ENCODE peak calls at places on chromosomes 2 and 18, in seven cellular contexts. X is WTC11; Z is CD4-positive, alpha-beta T cell; Q is esophagus muscularis mucosa; K is Peyer's patch; O is epithelial cell of esophagus; C is GM23338. N is an unnamed sample.
A peak's percentile ranks its signal among the peaks of the same experiment; 100 is the strongest.

GRCh38 chr2:5696741-5697521 is 4.7 kb downstream of the SOX11 start:
- DNase-seq in X (peak; percentile 42), Z (no peak), Q (peak; percentile 68), K (no peak), O (no peak), C (peak; percentile 72), N (no peak)

GRCh38 chr2:206229642-206230041 is 44.8 kb upstream of the ZDBF2 start:
- DNase-seq in X (no peak), Z (no peak), Q (no peak), K (no peak), O (no peak), C (no peak), N (no peak)

GRCh38 chr18:76451475-76452331 is 43.3 kb downstream of the ZNF516 start:
- DNase-seq in X (no peak), Z (no peak), Q (no peak), K (peak; percentile 45), O (no peak), C (peak; percentile 35), N (no peak)

GRCh38 chr18:42425025-42425424 is 470.0 kb downstream of the PIK3C3 start:
- DNase-seq in X (peak; percentile 16), Z (no peak), Q (no peak), K (no peak), O (no peak), C (peak; percentile 39), N (no peak)

GRCh38 chr2:241924069-241924908 is 54.8 kb downstream of the RTP5 start:
- DNase-seq in X (no peak), Z (no peak), Q (no peak), K (no peak), O (no peak), C (no peak), N (no peak)

GRCh38 chr2:62196278-62196901 is 475 bp downstream of the B3GNT2 start:
- DNase-seq in X (peak; percentile 69), Z (peak; percentile 64), Q (no peak), K (no peak), O (no peak), C (peak; percentile 66), N (peak; percentile 86)

GRCh38 chr2:226135861-226136548 is 663.6 kb downstream of the IRS1 start:
- DNase-seq in X (no peak), Z (no peak), Q (no peak), K (no peak), O (no peak), C (no peak), N (no peak)

GRCh38 chr2:173513117-173513516 is 158.4 kb downstream of the CDCA7 start:
- DNase-seq in X (no peak), Z (no peak), Q (peak; percentile 82), K (no peak), O (no peak), C (no peak), N (no peak)

GRCh38 chr2:43391877-43392214 is 165.4 kb upstream of the ZFP36L2 start:
- DNase-seq in X (no peak), Z (no peak), Q (no peak), K (no peak), O (no peak), C (no peak), N (no peak)

GRCh38 chr2:39730685-39731302 is 48.3 kb downstream of the THUMPD2 start:
- DNase-seq in X (no peak), Z (no peak), Q (no peak), K (no peak), O (peak; percentile 52), C (peak; percentile 75), N (no peak)

GRCh38 chr2:168639024-168639423 is 163.4 kb upstream of the NOSTRIN start:
- DNase-seq in X (no peak), Z (no peak), Q (no peak), K (no peak), O (peak; percentile 66), C (no peak), N (no peak)

GRCh38 chr2:200168641-200169265 is 137.7 kb upstream of the SPATS2L start:
- DNase-seq in X (peak; percentile 22), Z (no peak), Q (peak; percentile 53), K (no peak), O (no peak), C (peak; percentile 71), N (no peak)

GRCh38 chr2:123738643-123739042 is 286.4 kb upstream of the CNTNAP5 start:
- DNase-seq in X (no peak), Z (no peak), Q (no peak), K (no peak), O (peak; percentile 93), C (no peak), N (no peak)

GRCh38 chr2:186422226-186422625 is 63.8 kb upstream of the ZC3H15 start:
- DNase-seq in X (no peak), Z (no peak), Q (no peak), K (no peak), O (peak; percentile 97), C (no peak), N (no peak)

GRCh38 chr18:48942554-48943261 is 8.1 kb downstream of the SMAD7 start:
- DNase-seq in X (no peak), Z (no peak), Q (no peak), K (no peak), O (peak; percentile 92), C (no peak), N (peak; percentile 63)

GRCh38 chr2:241197947-241198346 is 9.5 kb downstream of the ANO7 start:
- DNase-seq in X (no peak), Z (no peak), Q (no peak), K (peak; percentile 48), O (no peak), C (no peak), N (no peak)

GRCh38 chr2:126886201-126886905 is 12.3 kb upstream of the TEX51 start:
- DNase-seq in X (peak; percentile 88), Z (no peak), Q (no peak), K (peak; percentile 77), O (peak; percentile 3), C (peak; percentile 91), N (peak; percentile 85)

GRCh38 chr18:58715540-58715939 is 44.3 kb downstream of the MALT1 start:
- DNase-seq in X (no peak), Z (no peak), Q (no peak), K (no peak), O (no peak), C (no peak), N (no peak)

GRCh38 chr2:235594041-235594440 is 100.2 kb downstream of the AGAP1 start:
- DNase-seq in X (no peak), Z (no peak), Q (no peak), K (no peak), O (peak; percentile 84), C (peak; percentile 91), N (no peak)

GRCh38 chr2:74423226-74424095 is 1.9 kb downstream of the WDR54 start:
- DNase-seq in X (no peak), Z (no peak), Q (no peak), K (no peak), O (no peak), C (no peak), N (no peak)

GRCh38 chr2:180907731-180908130 is 72.7 kb upstream of the UBE2E3 start:
- DNase-seq in X (no peak), Z (no peak), Q (no peak), K (no peak), O (peak; percentile 46), C (no peak), N (no peak)

GRCh38 chr2:177670791-177671528 is 278.4 kb downstream of the AGPS start:
- DNase-seq in X (no peak), Z (no peak), Q (no peak), K (no peak), O (no peak), C (peak; percentile 66), N (no peak)

GRCh38 chr2:177676636-177677035 is 284.1 kb downstream of the AGPS start:
- DNase-seq in X (no peak), Z (no peak), Q (no peak), K (no peak), O (no peak), C (no peak), N (no peak)

GRCh38 chr2:177675256-177676220 is 283.0 kb downstream of the AGPS start:
- DNase-seq in X (no peak), Z (no peak), Q (no peak), K (no peak), O (no peak), C (no peak), N (no peak)

GRCh38 chr2:177671662-177672061 is 279.1 kb downstream of the AGPS start:
- DNase-seq in X (no peak), Z (no peak), Q (no peak), K (no peak), O (no peak), C (no peak), N (no peak)

GRCh38 chr2:177673602-177674595 is 281.3 kb downstream of the AGPS start:
- DNase-seq in X (no peak), Z (no peak), Q (no peak), K (no peak), O (no peak), C (peak; percentile 54), N (no peak)
- TF ChIP-seq CTCF in X (no peak), Z (no peak), Q (no peak), K (no peak), O (no peak), C (peak; percentile 65), N (no peak)

GRCh38 chr2:101817488-101817887 is 120.0 kb downstream of the MAP4K4 start:
- DNase-seq in X (no peak), Z (no peak), Q (no peak), K (no peak), O (no peak), C (no peak), N (no peak)
- TF ChIP-seq CTCF in X (no peak), Z (no peak), Q (no peak), K (no peak), O (no peak), C (no peak), N (no peak)

GRCh38 chr2:19600982-19601381 is 242.6 kb upstream of the OSR1 start:
- DNase-seq in X (no peak), Z (no peak), Q (no peak), K (no peak), O (no peak), C (no peak), N (no peak)

GRCh38 chr2:19600506-19600905 is 242.1 kb upstream of the OSR1 start:
- DNase-seq in X (no peak), Z (no peak), Q (no peak), K (no peak), O (no peak), C (no peak), N (no peak)
- TF ChIP-seq CTCF in X (no peak), Z (no peak), Q (no peak), K (no peak), O (no peak), C (no peak), N (no peak)

DNA sequence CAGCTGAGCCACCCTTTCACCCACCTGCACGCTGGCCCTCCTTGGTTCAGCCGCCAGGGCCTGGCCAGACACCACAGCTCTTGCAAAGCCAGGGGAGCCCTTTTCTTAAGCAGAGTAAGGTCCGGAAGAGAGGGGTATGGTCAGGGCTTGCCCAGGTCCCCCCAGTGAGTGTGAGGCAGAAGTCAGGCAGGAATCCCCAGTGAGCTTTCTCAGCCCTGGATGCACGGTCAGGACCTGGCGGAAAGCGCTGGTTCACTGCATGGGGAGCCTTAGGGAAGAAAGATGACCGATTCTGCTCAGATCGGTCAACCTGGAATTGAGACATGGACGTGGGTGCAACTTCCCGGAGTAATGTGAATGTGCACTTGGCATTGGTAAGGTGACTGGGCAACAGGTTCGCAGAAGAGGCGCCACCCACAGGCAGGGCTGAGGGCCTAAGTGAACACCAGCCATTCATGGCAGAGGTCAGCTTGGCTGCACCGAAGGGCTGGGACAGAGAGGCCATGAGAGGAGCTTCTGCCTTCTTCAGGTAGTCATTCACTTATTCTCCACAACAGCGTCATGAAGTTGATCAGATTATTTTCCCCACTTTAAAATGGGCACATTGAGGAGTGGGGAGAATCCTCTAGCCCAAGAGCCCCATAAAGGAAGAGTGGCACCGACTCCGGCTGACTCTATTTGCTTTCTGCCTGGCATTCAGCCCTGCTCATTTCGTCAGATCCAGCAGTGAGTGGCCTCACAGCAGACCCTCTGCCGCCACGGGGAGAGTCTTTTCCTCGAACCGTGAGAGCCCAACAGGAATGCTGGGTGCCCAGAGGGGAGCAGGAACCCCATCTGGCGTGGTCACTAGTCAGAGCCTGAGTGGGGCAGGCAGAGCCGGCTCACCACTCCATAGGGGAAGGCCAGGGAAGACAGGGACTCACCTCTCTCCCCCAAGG is 35.8 kb downstream of the SCTR start:
- DNase-seq in X (no peak), Z (no peak), Q (peak; percentile 86), K (no peak), O (no peak), C (peak; percentile 26), N (peak; percentile 81)
- TF ChIP-seq CTCF in X (no peak), Z (no peak), Q (no peak), K (no peak), O (no peak), C (peak; percentile 66), N (no peak)

N was measured in osteocyte.